ENCODE peak calls at places on chromosome 2, in seven cellular contexts. V is hypothalamus, X is activated T-helper 1 cell treated with Interleukin-2 at 50 U/mL for 16 hours, I is amniotic epithelial cell, R is K562, Q is lung microvascular endothelial cell, P is H9. M is an unnamed sample.

GRCh38 chr2:237766334-237766733 is 32.2 kb upstream of the RBM44 start:
- DNase-seq in V (no peak), X (no peak), I (peak; percentile 8), R (no peak), Q (peak; percentile 22), P (no peak), M (no peak)

GRCh38 chr2:160581448-160581847 is 87.8 kb upstream of the RBMS1 start:
- DNase-seq in V (no peak), X (no peak), I (no peak), R (no peak), Q (no peak), P (peak; percentile 49), M (no peak)

GRCh38 chr2:43293744-43294695 is 67.6 kb upstream of the ZFP36L2 start:
- DNase-seq in V (no peak), X (no peak), I (peak; percentile 99), R (peak; percentile 86), Q (peak; percentile 97), P (no peak), M (peak; percentile 47)

GRCh38 chr2:10675126-10675525 is 14.6 kb downstream of the NOL10 start:
- DNase-seq in V (no peak), X (no peak), I (no peak), R (no peak), Q (no peak), P (no peak), M (no peak)

GRCh38 chr2:234245945-234246344 is 195.4 kb downstream of the SPP2 start:
- DNase-seq in V (no peak), X (no peak), I (peak; percentile 58), R (no peak), Q (peak; percentile 96), P (no peak), M (no peak)

GRCh38 chr2:71788601-71789240 is 335.4 kb downstream of the DYSF start:
- DNase-seq in V (no peak), X (no peak), I (no peak), R (no peak), Q (no peak), P (no peak), M (peak; percentile 5)

GRCh38 chr2:212344131-212344530 is 194.5 kb downstream of the ERBB4 start:
- DNase-seq in V (no peak), X (no peak), I (no peak), R (no peak), Q (no peak), P (no peak), M (no peak)

GRCh38 chr2:201924453-201924852 is 109.2 kb upstream of the FZD7 start:
- DNase-seq in V (no peak), X (no peak), I (no peak), R (no peak), Q (no peak), P (no peak), M (no peak)

GRCh38 chr2:191835539-191836350 is 11.1 kb downstream of the CAVIN2 start:
- DNase-seq in V (no peak), X (no peak), I (peak; percentile 68), R (peak; percentile 91), Q (no peak), P (peak; percentile 88), M (no peak)

GRCh38 chr2:88329815-88330603 is 122.5 kb downstream of the FOXI3 start:
- DNase-seq in V (no peak), X (no peak), I (no peak), R (no peak), Q (peak; percentile 10), P (peak; percentile 84), M (no peak)

M was measured in breast epithelium.